ENCODE peak calls at places on chromosomes 13 and 19, in eight cellular contexts. One of them, this sample, is unnamed. For H3K4me1, the result is how much of the 10 kb centered on the place peaks cover.

GRCh38 chr19:4910594-4911273 is 1.4 kb downstream of the UHRF1 start:
- DNase-seq in aorta: peak
- DNase-seq in thoracic aorta: no peak
- DNase-seq in CD8-positive, alpha-beta memory T cell: no peak
- DNase-seq in cardiac muscle cell: no peak
- DNase-seq in left lung: peak
- DNase-seq in A549: peak
- DNase-seq in astrocyte: peak
- DNase-seq in this sample: no peak

GRCh38 chr13:100828226-100828625 is 153.6 kb upstream of the TMTC4 start:
- DNase-seq in thoracic aorta: no peak
- DNase-seq in astrocyte: no peak
- DNase-seq in cardiac muscle cell: peak
- DNase-seq in left lung: no peak
- DNase-seq in A549: no peak
- DNase-seq in aorta: no peak
- DNase-seq in CD8-positive, alpha-beta memory T cell: no peak
- DNase-seq in this sample: no peak

GRCh38 chr13:41970022-41970421 is 9.1 kb upstream of the VWA8 start:
- DNase-seq in thoracic aorta: no peak
- DNase-seq in A549: no peak
- DNase-seq in cardiac muscle cell: no peak
- DNase-seq in left lung: no peak
- DNase-seq in CD8-positive, alpha-beta memory T cell: no peak
- DNase-seq in aorta: no peak
- DNase-seq in astrocyte: no peak
- DNase-seq in this sample: no peak

GRCh38 chr13:70960841-70961443 is 852.7 kb upstream of the KLHL1 start:
- DNase-seq in thoracic aorta: no peak
- DNase-seq in astrocyte: peak
- DNase-seq in cardiac muscle cell: peak
- DNase-seq in left lung: no peak
- DNase-seq in A549: peak
- DNase-seq in aorta: no peak
- DNase-seq in CD8-positive, alpha-beta memory T cell: no peak
- DNase-seq in this sample: no peak

GRCh38 chr13:99196466-99197256 is 4.0 kb upstream of the UBAC2 start:
- DNase-seq in astrocyte: no peak
- DNase-seq in aorta: no peak
- DNase-seq in thoracic aorta: no peak
- DNase-seq in A549: no peak
- DNase-seq in left lung: no peak
- DNase-seq in cardiac muscle cell: no peak
- DNase-seq in CD8-positive, alpha-beta memory T cell: no peak
- DNase-seq in this sample: no peak

GRCh38 chr19:18783958-18784785 is 6.9 kb downstream of the COMP start:
- DNase-seq in aorta: no peak
- DNase-seq in left lung: no peak
- DNase-seq in A549: no peak
- DNase-seq in astrocyte: no peak
- DNase-seq in thoracic aorta: no peak
- DNase-seq in cardiac muscle cell: no peak
- DNase-seq in CD8-positive, alpha-beta memory T cell: no peak
- DNase-seq in this sample: no peak

GRCh38 chr13:20788312-20788711 is 14.6 kb upstream of the EEF1AKMT1 start:
- DNase-seq in astrocyte: no peak
- DNase-seq in left lung: no peak
- DNase-seq in thoracic aorta: no peak
- DNase-seq in aorta: no peak
- DNase-seq in A549: no peak
- DNase-seq in CD8-positive, alpha-beta memory T cell: no peak
- DNase-seq in cardiac muscle cell: no peak
- DNase-seq in this sample: no peak

GRCh38 chr13:37074703-37075102 is 15.2 kb upstream of the SUPT20H start:
- DNase-seq in aorta: no peak
- DNase-seq in astrocyte: peak
- DNase-seq in CD8-positive, alpha-beta memory T cell: no peak
- DNase-seq in left lung: no peak
- DNase-seq in A549: peak
- DNase-seq in thoracic aorta: no peak
- DNase-seq in cardiac muscle cell: peak
- DNase-seq in this sample: no peak

GRCh38 chr19:29882719-29883105 is 59.3 kb upstream of the URI1 start:
- DNase-seq in aorta: peak
- DNase-seq in A549: no peak
- DNase-seq in left lung: no peak
- DNase-seq in astrocyte: no peak
- DNase-seq in cardiac muscle cell: no peak
- DNase-seq in thoracic aorta: no peak
- DNase-seq in CD8-positive, alpha-beta memory T cell: no peak
- DNase-seq in this sample: no peak

GRCh38 chr13:36975172-36975571 is 24.0 kb downstream of the ALG5 start:
- DNase-seq in thoracic aorta: no peak
- DNase-seq in astrocyte: no peak
- DNase-seq in cardiac muscle cell: no peak
- DNase-seq in CD8-positive, alpha-beta memory T cell: no peak
- DNase-seq in A549: no peak
- DNase-seq in aorta: no peak
- DNase-seq in left lung: no peak
- DNase-seq in this sample: no peak

GRCh38 chr13:59120297-59120843 is 1043.4 kb downstream of the DIAPH3 start:
- DNase-seq in thoracic aorta: no peak
- DNase-seq in left lung: no peak
- DNase-seq in cardiac muscle cell: no peak
- DNase-seq in A549: no peak
- DNase-seq in aorta: no peak
- DNase-seq in astrocyte: peak
- DNase-seq in CD8-positive, alpha-beta memory T cell: no peak
- DNase-seq in this sample: no peak

GRCh38 chr13:37616131-37616530 is 17.6 kb upstream of the POSTN start:
- DNase-seq in CD8-positive, alpha-beta memory T cell: no peak
- DNase-seq in aorta: no peak
- DNase-seq in cardiac muscle cell: no peak
- DNase-seq in left lung: no peak
- DNase-seq in astrocyte: peak
- DNase-seq in A549: no peak
- DNase-seq in thoracic aorta: no peak
- DNase-seq in this sample: no peak

GRCh38 chr19:31314849-31315620 is 34.2 kb downstream of the TSHZ3 start:
- DNase-seq in left lung: peak
- DNase-seq in aorta: no peak
- DNase-seq in CD8-positive, alpha-beta memory T cell: no peak
- DNase-seq in astrocyte: no peak
- DNase-seq in cardiac muscle cell: no peak
- DNase-seq in A549: peak
- DNase-seq in thoracic aorta: no peak
- DNase-seq in this sample: no peak

GRCh38 chr13:44620057-44620456 is 43.9 kb upstream of the TSC22D1 start:
- DNase-seq in cardiac muscle cell: peak
- DNase-seq in left lung: no peak
- DNase-seq in A549: peak
- DNase-seq in CD8-positive, alpha-beta memory T cell: no peak
- DNase-seq in thoracic aorta: no peak
- DNase-seq in astrocyte: peak
- DNase-seq in aorta: no peak
- DNase-seq in this sample: no peak

GRCh38 chr13:112791662-112792440 is 102.0 kb downstream of the ATP11A start:
- DNase-seq in astrocyte: no peak
- DNase-seq in cardiac muscle cell: no peak
- DNase-seq in thoracic aorta: no peak
- DNase-seq in aorta: no peak
- DNase-seq in left lung: peak
- DNase-seq in CD8-positive, alpha-beta memory T cell: no peak
- DNase-seq in A549: no peak
- DNase-seq in this sample: no peak

GRCh38 chr19:7153008-7153407 is 83.5 kb downstream of the ZNF557 start:
- DNase-seq in CD8-positive, alpha-beta memory T cell: no peak
- DNase-seq in aorta: peak
- DNase-seq in thoracic aorta: no peak
- DNase-seq in left lung: no peak
- DNase-seq in astrocyte: peak
- DNase-seq in A549: no peak
- DNase-seq in cardiac muscle cell: no peak
- DNase-seq in this sample: no peak

GRCh38 chr13:90950134-90950533 is 397.4 kb upstream of the MIR17HG start:
- DNase-seq in thoracic aorta: no peak
- DNase-seq in aorta: no peak
- DNase-seq in left lung: no peak
- DNase-seq in astrocyte: no peak
- DNase-seq in A549: peak
- DNase-seq in cardiac muscle cell: no peak
- DNase-seq in CD8-positive, alpha-beta memory T cell: no peak
- DNase-seq in this sample: no peak

GRCh38 chr13:93079294-93079693 is 147.3 kb upstream of the GPC6 start:
- DNase-seq in cardiac muscle cell: no peak
- DNase-seq in CD8-positive, alpha-beta memory T cell: no peak
- DNase-seq in A549: no peak
- DNase-seq in astrocyte: peak
- DNase-seq in left lung: no peak
- DNase-seq in thoracic aorta: no peak
- DNase-seq in aorta: no peak
- DNase-seq in this sample: no peak

DNA sequence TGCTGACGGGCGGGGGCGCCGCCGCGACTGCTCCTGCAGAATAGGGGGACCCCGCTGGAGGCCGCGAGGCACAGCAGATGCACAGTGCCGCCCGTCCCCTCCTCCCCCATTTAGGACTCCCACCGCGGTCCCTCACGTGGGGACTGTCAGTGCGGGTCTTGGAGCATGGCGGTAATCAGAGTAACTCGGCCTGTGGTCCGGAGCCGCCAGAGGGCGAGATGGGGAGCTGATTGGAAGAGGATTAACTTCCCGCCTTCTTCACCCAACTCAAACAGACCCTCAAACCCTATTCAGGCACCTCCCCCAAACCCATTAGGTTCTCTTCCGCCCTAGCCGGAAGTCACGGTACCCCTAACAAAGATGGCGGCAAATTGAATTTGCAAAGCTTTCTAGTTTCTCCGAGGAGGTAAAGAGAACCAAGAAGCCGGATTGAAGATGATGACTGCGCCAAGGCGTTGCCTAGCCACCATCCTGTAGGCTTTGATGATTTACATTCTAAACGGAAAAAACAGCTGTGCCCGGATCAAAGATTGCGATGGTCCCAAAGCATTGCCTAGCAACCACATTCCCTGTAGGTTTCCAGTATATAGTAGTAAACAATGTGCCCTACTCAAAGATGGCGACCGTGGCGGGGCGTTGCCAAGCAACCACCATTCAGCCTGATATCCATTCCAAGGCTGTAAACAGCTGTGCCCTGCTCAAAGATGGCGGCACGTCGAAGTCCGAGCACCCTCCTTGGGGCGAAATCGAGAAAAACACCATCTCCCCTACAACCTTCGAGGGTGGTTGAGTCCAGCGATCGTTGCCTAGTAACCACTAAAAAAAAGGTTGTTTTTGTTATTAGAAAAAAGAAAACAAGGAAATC is at the start of gene FUZ:
- DNase-seq in cardiac muscle cell: peak
- DNase-seq in CD8-positive, alpha-beta memory T cell: peak
- DNase-seq in astrocyte: peak
- DNase-seq in thoracic aorta: peak
- DNase-seq in left lung: peak
- DNase-seq in aorta: peak
- DNase-seq in A549: peak
- DNase-seq in this sample: peak
- H3K4me1 ChIP-seq in cardiac muscle cell: under half
- H3K4me1 ChIP-seq in CD8-positive, alpha-beta memory T cell: under half
- H3K4me1 ChIP-seq in astrocyte: under half
- H3K4me1 ChIP-seq in thoracic aorta: under half
- H3K4me1 ChIP-seq in left lung: under half
- H3K4me1 ChIP-seq in aorta: under half
- H3K4me1 ChIP-seq in A549: under half
- H3K4me1 ChIP-seq in this sample: under half

GRCh38 chr19:47095707-47096704 is 17.6 kb downstream of the ZC3H4 start:
- DNase-seq in cardiac muscle cell: no peak
- DNase-seq in left lung: peak
- DNase-seq in thoracic aorta: no peak
- DNase-seq in astrocyte: peak
- DNase-seq in aorta: no peak
- DNase-seq in A549: peak
- DNase-seq in CD8-positive, alpha-beta memory T cell: no peak
- DNase-seq in this sample: peak
- H3K4me1 ChIP-seq in cardiac muscle cell: under half
- H3K4me1 ChIP-seq in left lung: half or more
- H3K4me1 ChIP-seq in thoracic aorta: under half
- H3K4me1 ChIP-seq in astrocyte: under half
- H3K4me1 ChIP-seq in aorta: under half
- H3K4me1 ChIP-seq in A549: under half
- H3K4me1 ChIP-seq in CD8-positive, alpha-beta memory T cell: under half
- H3K4me1 ChIP-seq in this sample: under half

GRCh38 chr13:67184247-67184646 is 45.9 kb downstream of the PCDH9 start:
- DNase-seq in thoracic aorta: no peak
- DNase-seq in cardiac muscle cell: no peak
- DNase-seq in aorta: no peak
- DNase-seq in left lung: no peak
- DNase-seq in A549: peak
- DNase-seq in astrocyte: no peak
- DNase-seq in CD8-positive, alpha-beta memory T cell: no peak
- DNase-seq in this sample: no peak

GRCh38 chr13:67186985-67187569 is 43.1 kb downstream of the PCDH9 start:
- DNase-seq in cardiac muscle cell: no peak
- DNase-seq in aorta: no peak
- DNase-seq in astrocyte: no peak
- DNase-seq in left lung: no peak
- DNase-seq in CD8-positive, alpha-beta memory T cell: no peak
- DNase-seq in thoracic aorta: no peak
- DNase-seq in A549: peak
- DNase-seq in this sample: no peak

DNA sequence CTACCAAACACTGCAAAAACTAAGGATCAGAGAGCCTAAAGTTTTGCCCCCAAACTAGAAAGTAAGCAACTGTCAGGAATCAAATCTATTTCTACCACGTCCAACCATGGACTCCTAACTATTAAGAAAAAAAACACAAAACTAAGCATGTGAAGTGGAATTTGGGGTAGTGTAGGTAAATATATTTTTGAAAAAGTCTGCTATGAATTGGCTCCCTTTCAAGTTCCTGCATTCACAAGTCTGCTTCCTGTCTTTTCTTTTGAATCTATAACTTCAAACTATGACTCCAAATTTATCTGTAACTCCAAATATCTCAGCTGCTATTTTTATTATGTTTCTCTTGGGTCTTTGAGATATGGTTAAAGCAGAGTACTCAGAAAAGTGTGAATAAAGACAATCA is 47.0 kb downstream of the PCDH9 start:
- DNase-seq in aorta: no peak
- DNase-seq in cardiac muscle cell: no peak
- DNase-seq in astrocyte: no peak
- DNase-seq in A549: no peak
- DNase-seq in left lung: no peak
- DNase-seq in CD8-positive, alpha-beta memory T cell: no peak
- DNase-seq in thoracic aorta: no peak
- DNase-seq in this sample: no peak
- H3K4me1 ChIP-seq in aorta: under half
- H3K4me1 ChIP-seq in cardiac muscle cell: under half
- H3K4me1 ChIP-seq in astrocyte: under half
- H3K4me1 ChIP-seq in A549: under half
- H3K4me1 ChIP-seq in left lung: under half
- H3K4me1 ChIP-seq in CD8-positive, alpha-beta memory T cell: under half
- H3K4me1 ChIP-seq in thoracic aorta: under half
- H3K4me1 ChIP-seq in this sample: under half

DNA sequence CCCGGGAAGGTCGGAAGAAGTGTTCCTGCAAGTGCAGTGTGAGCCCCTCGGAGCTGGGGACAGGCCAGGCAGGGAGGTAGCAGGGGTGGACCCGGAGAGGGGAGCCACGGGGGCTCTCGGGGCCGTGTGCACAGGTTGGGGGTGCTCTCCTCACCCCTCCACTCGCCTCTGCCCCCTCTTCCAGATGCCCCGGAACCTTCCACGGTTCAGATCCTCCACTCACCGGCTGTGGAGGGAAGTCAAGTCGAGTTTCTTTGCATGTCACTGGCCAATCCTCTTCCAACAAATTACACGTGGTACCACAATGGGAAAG is 9.0 kb downstream of the CD22 start:
- DNase-seq in thoracic aorta: no peak
- DNase-seq in cardiac muscle cell: no peak
- DNase-seq in aorta: no peak
- DNase-seq in A549: no peak
- DNase-seq in astrocyte: no peak
- DNase-seq in CD8-positive, alpha-beta memory T cell: no peak
- DNase-seq in left lung: no peak
- DNase-seq in this sample: no peak
- H3K4me1 ChIP-seq in thoracic aorta: under half
- H3K4me1 ChIP-seq in cardiac muscle cell: under half
- H3K4me1 ChIP-seq in aorta: under half
- H3K4me1 ChIP-seq in A549: under half
- H3K4me1 ChIP-seq in astrocyte: under half
- H3K4me1 ChIP-seq in CD8-positive, alpha-beta memory T cell: under half
- H3K4me1 ChIP-seq in left lung: under half
- H3K4me1 ChIP-seq in this sample: under half